ENCODE peak calls at places on chromosomes 1 and 21, in seven cellular contexts. One of them, this sample, is unnamed.
A peak's percentile ranks its signal among the peaks of the same experiment; 100 is the strongest.

GRCh38 chr21:20024727-20025126 is 973.5 kb upstream of the NCAM2 start:
- DNase-seq in GM23248: no peak
- DNase-seq in tibial nerve: no peak
- DNase-seq in dorsolateral prefrontal cortex: no peak
- DNase-seq in MG63: no peak
- DNase-seq in spleen: no peak
- DNase-seq in effector memory CD4-positive, alpha-beta T cell: no peak
- DNase-seq in this sample: no peak

GRCh38 chr1:66231162-66232077 is 302.5 kb upstream of the SGIP1 start:
- DNase-seq in GM23248: peak; percentile 84
- DNase-seq in MG63: no peak
- DNase-seq in tibial nerve: no peak
- DNase-seq in effector memory CD4-positive, alpha-beta T cell: no peak
- DNase-seq in spleen: no peak
- DNase-seq in dorsolateral prefrontal cortex: no peak
- DNase-seq in this sample: no peak

GRCh38 chr1:228265167-228265566 is 57.3 kb downstream of the OBSCN start:
- DNase-seq in GM23248: peak; percentile 44
- DNase-seq in effector memory CD4-positive, alpha-beta T cell: no peak
- DNase-seq in tibial nerve: no peak
- DNase-seq in MG63: no peak
- DNase-seq in spleen: no peak
- DNase-seq in dorsolateral prefrontal cortex: no peak
- DNase-seq in this sample: no peak

GRCh38 chr1:234927312-234927967 is 201.2 kb downstream of the TOMM20 start:
- DNase-seq in GM23248: no peak
- DNase-seq in spleen: no peak
- DNase-seq in dorsolateral prefrontal cortex: no peak
- DNase-seq in MG63: no peak
- DNase-seq in effector memory CD4-positive, alpha-beta T cell: no peak
- DNase-seq in tibial nerve: no peak
- DNase-seq in this sample: no peak

GRCh38 chr1:61056674-61057439 is 25.5 kb upstream of the NFIA start:
- DNase-seq in GM23248: peak; percentile 72
- DNase-seq in tibial nerve: peak; percentile 36
- DNase-seq in spleen: peak; percentile 81
- DNase-seq in MG63: peak; percentile 17
- DNase-seq in effector memory CD4-positive, alpha-beta T cell: no peak
- DNase-seq in dorsolateral prefrontal cortex: peak; percentile 63
- DNase-seq in this sample: no peak

GRCh38 chr1:89525169-89525855 is 683 bp downstream of the LRRC8B start:
- DNase-seq in MG63: peak; percentile 5
- DNase-seq in spleen: no peak
- DNase-seq in effector memory CD4-positive, alpha-beta T cell: peak; percentile 9
- DNase-seq in tibial nerve: peak; percentile 18
- DNase-seq in GM23248: peak; percentile 18
- DNase-seq in dorsolateral prefrontal cortex: no peak
- DNase-seq in this sample: no peak

GRCh38 chr1:15430787-15431570 is 7.3 kb upstream of the CTRC start:
- DNase-seq in dorsolateral prefrontal cortex: peak; percentile 79
- DNase-seq in MG63: peak; percentile 45
- DNase-seq in tibial nerve: peak; percentile 54
- DNase-seq in spleen: peak; percentile 92
- DNase-seq in GM23248: peak; percentile 46
- DNase-seq in effector memory CD4-positive, alpha-beta T cell: peak; percentile 54
- DNase-seq in this sample: no peak

GRCh38 chr1:34884961-34885360 is 25.4 kb upstream of the SMIM12 start:
- DNase-seq in dorsolateral prefrontal cortex: no peak
- DNase-seq in effector memory CD4-positive, alpha-beta T cell: no peak
- DNase-seq in spleen: no peak
- DNase-seq in tibial nerve: no peak
- DNase-seq in GM23248: no peak
- DNase-seq in MG63: no peak
- DNase-seq in this sample: no peak

GRCh38 chr1:19623523-19623922 is 20.6 kb upstream of the NBL1 start:
- DNase-seq in tibial nerve: no peak
- DNase-seq in dorsolateral prefrontal cortex: no peak
- DNase-seq in effector memory CD4-positive, alpha-beta T cell: no peak
- DNase-seq in spleen: no peak
- DNase-seq in GM23248: peak; percentile 58
- DNase-seq in MG63: no peak
- DNase-seq in this sample: no peak

GRCh38 chr1:29298175-29298720 is 61.9 kb downstream of the PTPRU start:
- DNase-seq in tibial nerve: no peak
- DNase-seq in GM23248: no peak
- DNase-seq in dorsolateral prefrontal cortex: no peak
- DNase-seq in MG63: no peak
- DNase-seq in effector memory CD4-positive, alpha-beta T cell: no peak
- DNase-seq in spleen: peak; percentile 3
- DNase-seq in this sample: no peak

GRCh38 chr1:75672528-75673393 is 51.7 kb upstream of the ACADM start:
- DNase-seq in dorsolateral prefrontal cortex: no peak
- DNase-seq in GM23248: peak; percentile 90
- DNase-seq in spleen: no peak
- DNase-seq in MG63: peak; percentile 82
- DNase-seq in tibial nerve: no peak
- DNase-seq in effector memory CD4-positive, alpha-beta T cell: no peak
- DNase-seq in this sample: peak; percentile 18

GRCh38 chr21:41927727-41928409 is 25.9 kb downstream of the C2CD2 start:
- DNase-seq in tibial nerve: no peak
- DNase-seq in MG63: no peak
- DNase-seq in GM23248: no peak
- DNase-seq in dorsolateral prefrontal cortex: no peak
- DNase-seq in spleen: no peak
- DNase-seq in effector memory CD4-positive, alpha-beta T cell: no peak
- DNase-seq in this sample: no peak

GRCh38 chr1:31736675-31737074 is 27.5 kb downstream of the ADGRB2 start:
- DNase-seq in tibial nerve: no peak
- DNase-seq in MG63: no peak
- DNase-seq in spleen: no peak
- DNase-seq in dorsolateral prefrontal cortex: no peak
- DNase-seq in effector memory CD4-positive, alpha-beta T cell: no peak
- DNase-seq in GM23248: no peak
- DNase-seq in this sample: no peak

GRCh38 chr1:165376811-165377153 is 20.3 kb upstream of the LMX1A start:
- DNase-seq in MG63: no peak
- DNase-seq in spleen: no peak
- DNase-seq in GM23248: no peak
- DNase-seq in dorsolateral prefrontal cortex: no peak
- DNase-seq in effector memory CD4-positive, alpha-beta T cell: no peak
- DNase-seq in tibial nerve: no peak
- DNase-seq in this sample: no peak
- H3K4me3 ChIP-seq in MG63: peak overlapping the region; percentile 25
- H3K4me3 ChIP-seq in spleen: peak overlapping the region; percentile 21
- H3K4me3 ChIP-seq in GM23248: peak overlapping the region; percentile 71
- H3K4me3 ChIP-seq in dorsolateral prefrontal cortex: peak overlapping the region; percentile 33
- H3K4me3 ChIP-seq in effector memory CD4-positive, alpha-beta T cell: peak overlapping the region; percentile 41
- H3K4me3 ChIP-seq in tibial nerve: peak overlapping the region; percentile 26
- H3K4me3 ChIP-seq in this sample: peak overlapping the region; percentile 31

DNA sequence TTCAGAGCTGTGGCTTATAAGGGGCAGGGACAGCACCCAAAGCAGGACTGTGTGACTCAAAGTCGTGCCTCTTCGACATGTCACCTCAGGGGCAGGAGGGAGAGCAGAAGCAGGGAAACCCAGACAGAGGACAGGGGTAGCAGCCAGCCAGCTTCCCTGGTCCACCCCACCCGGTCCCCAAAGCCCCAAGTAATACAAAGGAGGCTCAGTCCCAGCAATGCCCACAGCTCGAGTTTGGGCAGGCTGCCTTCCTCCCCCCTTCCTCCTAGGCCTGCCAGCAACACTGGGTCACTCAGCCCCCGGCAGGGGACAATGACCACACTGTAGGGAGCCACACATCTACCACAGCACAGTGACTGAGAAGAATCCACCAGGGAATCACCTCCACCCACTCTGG is 2.4 kb downstream of the RHOC start:
- DNase-seq in dorsolateral prefrontal cortex: peak; percentile 90
- DNase-seq in GM23248: no peak
- DNase-seq in spleen: no peak
- DNase-seq in MG63: no peak
- DNase-seq in effector memory CD4-positive, alpha-beta T cell: no peak
- DNase-seq in tibial nerve: peak; percentile 58
- DNase-seq in this sample: no peak
- H3K27me3 ChIP-seq in dorsolateral prefrontal cortex: no peaks in the 10 kb centered on the region
- H3K27me3 ChIP-seq in GM23248: no peaks in the 10 kb centered on the region
- H3K27me3 ChIP-seq in spleen: peaks cover 5% of the 10 kb centered on the region
- H3K27me3 ChIP-seq in MG63: no peaks in the 10 kb centered on the region
- H3K27me3 ChIP-seq in effector memory CD4-positive, alpha-beta T cell: no peaks in the 10 kb centered on the region
- H3K27me3 ChIP-seq in tibial nerve: no peaks in the 10 kb centered on the region
- H3K27me3 ChIP-seq in this sample: no peaks in the 10 kb centered on the region

GRCh38 chr1:247008406-247008799 is 546 bp upstream of the ZNF695 start:
- DNase-seq in dorsolateral prefrontal cortex: no peak
- DNase-seq in MG63: no peak
- DNase-seq in tibial nerve: no peak
- DNase-seq in GM23248: peak; percentile 3
- DNase-seq in spleen: no peak
- DNase-seq in effector memory CD4-positive, alpha-beta T cell: no peak
- DNase-seq in this sample: no peak
- H3K4me3 ChIP-seq in dorsolateral prefrontal cortex: peak overlapping the region; percentile 54
- H3K4me3 ChIP-seq in MG63: peak overlapping the region; percentile 73
- H3K4me3 ChIP-seq in tibial nerve: no peak overlapping the region
- H3K4me3 ChIP-seq in GM23248: peak overlapping the region; percentile 95
- H3K4me3 ChIP-seq in spleen: no peak overlapping the region
- H3K4me3 ChIP-seq in effector memory CD4-positive, alpha-beta T cell: no peak overlapping the region
- H3K4me3 ChIP-seq in this sample: peak overlapping the region; percentile 83

GRCh38 chr1:204709021-204709420 is 23.5 kb upstream of the LRRN2 start:
- DNase-seq in MG63: no peak
- DNase-seq in dorsolateral prefrontal cortex: no peak
- DNase-seq in GM23248: no peak
- DNase-seq in spleen: no peak
- DNase-seq in effector memory CD4-positive, alpha-beta T cell: no peak
- DNase-seq in tibial nerve: no peak
- DNase-seq in this sample: no peak
- H3K27me3 ChIP-seq in MG63: no peaks in the 10 kb centered on the region
- H3K27me3 ChIP-seq in dorsolateral prefrontal cortex: no peaks in the 10 kb centered on the region
- H3K27me3 ChIP-seq in GM23248: peaks cover 68% of the 10 kb centered on the region
- H3K27me3 ChIP-seq in spleen: peaks cover 29% of the 10 kb centered on the region
- H3K27me3 ChIP-seq in effector memory CD4-positive, alpha-beta T cell: peaks cover 8% of the 10 kb centered on the region
- H3K27me3 ChIP-seq in tibial nerve: peaks cover 68% of the 10 kb centered on the region
- H3K27me3 ChIP-seq in this sample: peaks cover 47% of the 10 kb centered on the region

GRCh38 chr1:13830616-13831280 is 130.8 kb downstream of the PRDM2 start:
- DNase-seq in tibial nerve: no peak
- DNase-seq in MG63: peak; percentile 80
- DNase-seq in spleen: no peak
- DNase-seq in dorsolateral prefrontal cortex: no peak
- DNase-seq in GM23248: no peak
- DNase-seq in effector memory CD4-positive, alpha-beta T cell: no peak
- DNase-seq in this sample: no peak

GRCh38 chr1:13830170-13830569 is 130.2 kb downstream of the PRDM2 start:
- DNase-seq in tibial nerve: no peak
- DNase-seq in dorsolateral prefrontal cortex: no peak
- DNase-seq in effector memory CD4-positive, alpha-beta T cell: no peak
- DNase-seq in GM23248: no peak
- DNase-seq in MG63: no peak
- DNase-seq in spleen: no peak
- DNase-seq in this sample: no peak

GRCh38 chr1:13828454-13829151 is 128.6 kb downstream of the PRDM2 start:
- DNase-seq in GM23248: peak; percentile 24
- DNase-seq in tibial nerve: no peak
- DNase-seq in dorsolateral prefrontal cortex: no peak
- DNase-seq in effector memory CD4-positive, alpha-beta T cell: no peak
- DNase-seq in MG63: peak; percentile 36
- DNase-seq in spleen: peak; percentile 76
- DNase-seq in this sample: no peak

GRCh38 chr1:13826591-13826990 is 126.6 kb downstream of the PRDM2 start:
- DNase-seq in tibial nerve: no peak
- DNase-seq in spleen: no peak
- DNase-seq in GM23248: no peak
- DNase-seq in effector memory CD4-positive, alpha-beta T cell: no peak
- DNase-seq in dorsolateral prefrontal cortex: no peak
- DNase-seq in MG63: no peak
- DNase-seq in this sample: no peak

DNA sequence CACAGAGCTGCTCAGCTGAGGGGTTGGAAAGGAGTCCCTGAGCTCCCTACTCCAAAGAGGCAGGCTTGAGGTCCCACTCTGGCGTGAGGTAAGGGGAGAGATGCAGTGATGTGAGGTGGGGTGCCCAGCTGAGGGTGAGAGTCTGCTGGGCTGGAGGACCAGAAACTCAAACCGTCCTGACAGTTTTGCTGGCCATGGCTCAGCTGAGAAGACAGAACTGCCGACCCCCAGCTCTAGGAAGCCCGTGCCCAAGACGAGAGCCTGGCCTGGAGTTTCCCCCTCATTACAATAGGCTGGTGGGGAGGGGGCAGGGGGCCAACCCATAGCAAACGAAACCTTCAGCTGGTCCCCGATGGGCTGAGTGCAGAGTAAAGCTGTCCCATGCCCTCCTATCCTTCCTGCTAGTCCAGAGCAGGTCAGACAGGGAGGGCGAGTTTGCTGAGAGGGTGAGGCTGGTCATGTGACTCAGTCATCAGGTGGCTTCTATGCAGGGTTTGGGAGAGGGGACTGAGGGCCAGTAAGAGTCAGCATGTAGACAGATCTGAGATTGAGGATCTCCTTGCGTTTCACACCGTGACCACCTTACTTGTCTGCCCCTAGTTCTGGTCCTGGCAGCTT is 129.3 kb downstream of the PRDM2 start:
- DNase-seq in MG63: no peak
- DNase-seq in GM23248: no peak
- DNase-seq in tibial nerve: no peak
- DNase-seq in effector memory CD4-positive, alpha-beta T cell: no peak
- DNase-seq in spleen: no peak
- DNase-seq in dorsolateral prefrontal cortex: no peak
- DNase-seq in this sample: no peak
- H3K4me3 ChIP-seq in MG63: no peak overlapping the region
- H3K4me3 ChIP-seq in GM23248: no peak overlapping the region
- H3K4me3 ChIP-seq in tibial nerve: no peak overlapping the region
- H3K4me3 ChIP-seq in effector memory CD4-positive, alpha-beta T cell: no peak overlapping the region
- H3K4me3 ChIP-seq in spleen: no peak overlapping the region
- H3K4me3 ChIP-seq in dorsolateral prefrontal cortex: no peak overlapping the region
- H3K4me3 ChIP-seq in this sample: no peak overlapping the region

GRCh38 chr1:213987876-213988638 is at the start of gene PROX1:
- DNase-seq in spleen: peak; percentile 85
- DNase-seq in MG63: peak; percentile 69
- DNase-seq in effector memory CD4-positive, alpha-beta T cell: no peak
- DNase-seq in GM23248: peak; percentile 92
- DNase-seq in tibial nerve: peak; percentile 36
- DNase-seq in dorsolateral prefrontal cortex: peak; percentile 86
- DNase-seq in this sample: peak; percentile 47

GRCh38 chr1:213989740-213990472 is 2.1 kb downstream of the PROX1 start:
- DNase-seq in MG63: no peak
- DNase-seq in dorsolateral prefrontal cortex: no peak
- DNase-seq in tibial nerve: no peak
- DNase-seq in spleen: no peak
- DNase-seq in effector memory CD4-positive, alpha-beta T cell: no peak
- DNase-seq in GM23248: no peak
- DNase-seq in this sample: no peak

GRCh38 chr1:213987422-213987875 is 324 bp upstream of the PROX1 start:
- DNase-seq in GM23248: peak; percentile 68
- DNase-seq in spleen: peak; percentile 75
- DNase-seq in tibial nerve: no peak
- DNase-seq in MG63: no peak
- DNase-seq in dorsolateral prefrontal cortex: no peak
- DNase-seq in effector memory CD4-positive, alpha-beta T cell: no peak
- DNase-seq in this sample: no peak

GRCh38 chr1:213988639-213989070 is 882 bp downstream of the PROX1 start:
- DNase-seq in MG63: no peak
- DNase-seq in spleen: no peak
- DNase-seq in GM23248: peak; percentile 64
- DNase-seq in tibial nerve: no peak
- DNase-seq in dorsolateral prefrontal cortex: no peak
- DNase-seq in effector memory CD4-positive, alpha-beta T cell: no peak
- DNase-seq in this sample: no peak

GRCh38 chr1:213989071-213989739 is 1.4 kb downstream of the PROX1 start:
- DNase-seq in MG63: no peak
- DNase-seq in tibial nerve: no peak
- DNase-seq in effector memory CD4-positive, alpha-beta T cell: no peak
- DNase-seq in dorsolateral prefrontal cortex: no peak
- DNase-seq in GM23248: no peak
- DNase-seq in spleen: no peak
- DNase-seq in this sample: no peak
- H3K27me3 ChIP-seq in MG63: peaks cover 86% of the 10 kb centered on the region
- H3K27me3 ChIP-seq in tibial nerve: peaks cover 66% of the 10 kb centered on the region
- H3K27me3 ChIP-seq in effector memory CD4-positive, alpha-beta T cell: peaks cover 42% of the 10 kb centered on the region
- H3K27me3 ChIP-seq in dorsolateral prefrontal cortex: peaks cover 41% of the 10 kb centered on the region
- H3K27me3 ChIP-seq in GM23248: peaks cover 57% of the 10 kb centered on the region
- H3K27me3 ChIP-seq in spleen: peaks cover 62% of the 10 kb centered on the region
- H3K27me3 ChIP-seq in this sample: peaks cover 42% of the 10 kb centered on the region